ENCODE peak calls at places on chromosomes 7 and 10, in four cellular contexts. L is lower leg skin, Q is GM23248, K is lower lobe of right lung. Y is an unnamed sample.
A peak's percentile ranks its signal among the peaks of the same experiment; 100 is the strongest.

GRCh38 chr7:66634816-66635215 is 6.1 kb downstream of the KCTD7 start:
- DNase-seq in L (no peak), Q (peak; percentile 4), K (no peak), Y (no peak)

GRCh38 chr7:107381453-107381852 is 88.4 kb upstream of the GPR22 start:
- DNase-seq in L (no peak), Q (no peak), K (no peak), Y (no peak)

GRCh38 chr7:4739528-4739992 is 35.9 kb upstream of the AP5Z1 start:
- DNase-seq in L (no peak), Q (no peak), K (no peak), Y (peak; percentile 84)

GRCh38 chr10:62893036-62893435 is 76.9 kb upstream of the EGR2 start:
- DNase-seq in L (no peak), Q (no peak), K (no peak), Y (no peak)

GRCh38 chr10:96814264-96814663 is 17.8 kb upstream of the LCOR start:
- DNase-seq in L (no peak), Q (peak; percentile 89), K (no peak), Y (no peak)

GRCh38 chr7:100159099-100159623 is 638 bp upstream of the TRAPPC14 start:
- DNase-seq in L (no peak), Q (peak; percentile 15), K (no peak), Y (no peak)

GRCh38 chr10:68135362-68135761 is 26.1 kb downstream of the MYPN start:
- DNase-seq in L (no peak), Q (peak; percentile 84), K (no peak), Y (no peak)

GRCh38 chr10:970311-971149 is 17.7 kb upstream of the GTPBP4 start:
- DNase-seq in L (peak; percentile 65), Q (peak; percentile 66), K (no peak), Y (no peak)

GRCh38 chr10:131839351-131839750 is 61.5 kb upstream of the PPP2R2D start:
- DNase-seq in L (peak; percentile 73), Q (no peak), K (peak; percentile 41), Y (no peak)

GRCh38 chr10:124105594-124105993 is 12.2 kb upstream of the CHST15 start:
- DNase-seq in L (no peak), Q (no peak), K (no peak), Y (no peak)
- H3K4me3 ChIP-seq in L (no peak overlapping the region), Q (no peak overlapping the region), K (no peak overlapping the region), Y (no peak overlapping the region)

GRCh38 chr10:105347487-105347886 is 706.4 kb downstream of the SORCS3 start:
- DNase-seq in L (no peak), Q (no peak), K (no peak), Y (no peak)
- H3K4me3 ChIP-seq in L (no peak overlapping the region), Q (no peak overlapping the region), K (no peak overlapping the region), Y (no peak overlapping the region)

DNA sequence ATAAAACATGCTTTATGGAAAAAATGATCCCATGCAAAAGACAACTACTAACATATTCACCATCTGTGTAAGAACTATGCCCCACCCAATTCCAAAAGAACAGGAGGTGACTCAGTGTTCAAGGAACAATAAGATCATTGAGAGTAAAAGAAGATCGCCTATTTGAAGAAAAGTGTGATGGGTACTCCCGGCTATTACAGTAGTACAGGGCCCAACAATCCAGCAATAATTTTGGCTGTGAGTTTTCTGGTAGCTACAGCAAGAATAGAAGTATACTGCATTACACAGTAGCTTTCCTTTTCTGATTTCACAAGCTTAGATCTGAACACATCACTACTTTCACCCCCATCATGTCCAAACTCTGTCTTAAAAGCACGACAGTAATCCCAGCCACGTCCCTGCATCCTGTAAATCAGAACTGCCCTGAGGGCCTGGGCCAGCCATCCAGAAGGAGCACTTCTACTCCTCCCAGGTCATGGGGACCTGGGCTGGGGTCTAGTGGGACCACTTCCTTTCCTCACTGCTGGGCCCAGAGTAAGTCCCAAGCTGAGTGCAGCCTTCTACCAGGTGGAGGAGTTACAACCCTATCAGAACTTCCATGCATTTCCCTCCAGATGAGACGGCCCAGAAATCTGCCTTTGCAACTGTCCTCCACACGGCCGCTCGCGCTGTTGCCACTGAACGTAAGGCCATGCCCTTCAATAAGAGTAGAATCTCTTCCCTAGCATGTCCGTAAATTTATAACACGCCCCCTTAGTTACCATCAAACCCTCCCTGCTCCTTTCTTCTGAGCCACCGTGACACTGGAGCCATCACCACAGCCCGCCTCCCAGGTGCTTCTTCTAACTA is 7.9 kb downstream of the ESYT2 start:
- DNase-seq in L (no peak), Q (peak; percentile 94), K (no peak), Y (peak; percentile 42)
- H3K4me3 ChIP-seq in L (no peak overlapping the region), Q (peak overlapping the region; percentile 65), K (no peak overlapping the region), Y (no peak overlapping the region)

DNA sequence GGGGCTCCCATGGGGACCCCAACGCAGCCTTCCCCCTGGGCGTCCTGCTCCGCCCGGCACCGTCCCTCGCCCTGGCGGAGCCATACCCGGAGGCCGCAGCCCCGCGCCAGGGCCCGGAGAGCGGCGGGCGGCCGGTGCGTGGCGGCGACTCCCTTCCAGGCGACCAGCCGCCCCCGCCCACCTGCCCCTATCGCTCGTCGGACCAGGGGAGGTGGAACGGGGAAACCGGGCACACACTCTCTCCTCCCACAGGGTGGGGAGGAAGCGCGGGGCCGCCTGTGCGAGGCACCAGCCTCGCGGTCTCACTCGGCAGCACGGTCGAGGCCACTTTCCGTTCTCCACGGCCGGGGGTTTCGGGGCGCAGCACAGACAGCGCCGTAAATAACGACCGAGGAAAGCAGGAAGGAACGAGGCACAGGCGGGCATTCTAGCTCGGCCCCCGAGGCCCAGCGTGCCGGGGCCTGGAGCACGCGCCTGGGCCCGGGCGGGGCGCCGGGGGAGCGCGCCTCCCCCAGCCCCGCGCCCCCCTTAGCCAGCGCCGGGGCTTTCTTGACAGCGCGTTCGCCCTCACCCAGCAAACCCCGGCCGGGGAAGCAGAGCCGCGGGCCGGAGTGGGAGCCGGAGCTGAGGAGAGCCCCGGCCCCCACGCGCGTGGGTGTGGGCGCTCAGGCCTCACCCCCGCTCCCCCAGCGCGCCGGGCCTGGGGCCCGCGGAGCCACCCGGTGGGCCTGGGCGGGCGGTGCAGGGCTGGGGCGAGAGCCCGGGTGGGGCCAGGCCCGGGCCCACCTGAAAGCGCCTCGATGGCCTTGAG is 936 bp downstream of the IGF2BP3 start:
- DNase-seq in L (no peak), Q (peak; percentile 60), K (no peak), Y (peak; percentile 50)
- H3K4me3 ChIP-seq in L (peak overlapping the region; percentile 6), Q (peak overlapping the region; percentile 82), K (peak overlapping the region; percentile 43), Y (peak overlapping the region; percentile 91)

Y was measured in A673.